ENCODE peak calls at places on chromosomes 4 and X, in four cellular contexts. A, P, K and R are unnamed samples.

GRCh38 chr4:152047451-152047850 is 286.6 kb upstream of the GATB start:
- DNase-seq in A (no peak), P (no peak), K (no peak), R (no peak)

GRCh38 chr4:92235741-92236140 is 68.0 kb upstream of the GRID2 start:
- DNase-seq in A (no peak), K (no peak), P (no peak), R (no peak)

GRCh38 chr4:159398236-159398638 is 295.4 kb downstream of the RAPGEF2 start:
- DNase-seq in A (no peak), K (no peak), P (no peak), R (no peak)

GRCh38 chr4:186942745-186943606 is 219.3 kb upstream of the FAT1 start:
- DNase-seq in K (peak), A (no peak), P (no peak), R (peak)

GRCh38 chrX:22220941-22221340 is 51.8 kb upstream of the CBLL2 start:
- DNase-seq in K (no peak), P (no peak), A (no peak), R (no peak)

GRCh38 chr4:621296-622070 is 3.9 kb upstream of the PDE6B start:
- DNase-seq in K (no peak), P (peak), A (no peak), R (no peak)

GRCh38 chrX:22952011-22952410 is 47.7 kb upstream of the DDX53 start:
- DNase-seq in A (no peak), K (no peak), P (no peak), R (no peak)

GRCh38 chr4:48243897-48244296 is 25.7 kb downstream of the TEC start:
- DNase-seq in A (no peak), K (no peak), P (no peak), R (no peak)

GRCh38 chrX:82134378-82134777 is 932.5 kb downstream of the SH3BGRL start:
- DNase-seq in P (no peak), K (no peak), A (no peak), R (no peak)

GRCh38 chr4:76772498-76773106 is 125.3 kb downstream of the SOWAHB start:
- DNase-seq in K (no peak), P (no peak), A (no peak), R (no peak)

GRCh38 chrX:153865685-153866084 is 20.3 kb downstream of the L1CAM start:
- DNase-seq in P (no peak), A (no peak), K (no peak), R (no peak)

GRCh38 chr4:112147697-112148096 is 2.4 kb downstream of the FAM241A start:
- DNase-seq in P (no peak), A (no peak), K (no peak), R (no peak)

GRCh38 chr4:122099896-122100295 is 52.2 kb upstream of the BLTP1 start:
- DNase-seq in K (no peak), A (no peak), P (no peak), R (no peak)

GRCh38 chrX:18654873-18655836 is 16.8 kb downstream of the RS1 start:
- DNase-seq in K (no peak), A (no peak), P (no peak), R (no peak)

GRCh38 chr4:7719354-7720174 is 220.1 kb downstream of the AFAP1 start:
- DNase-seq in K (peak), P (no peak), A (peak), R (no peak)

GRCh38 chr4:15234585-15235126 is 193.2 kb upstream of the C1QTNF7 start:
- DNase-seq in K (no peak), A (no peak), P (no peak), R (no peak)

GRCh38 chr4:30716158-30716557 is 4.0 kb upstream of the PCDH7 start:
- DNase-seq in A (no peak), P (no peak), K (no peak), R (no peak)

GRCh38 chr4:81030617-81031388 is at the start of gene BMP3:
- DNase-seq in P (no peak), K (peak), A (peak), R (peak)

GRCh38 chr4:147362868-147363440 is 117.9 kb upstream of the EDNRA start:
- DNase-seq in P (no peak), K (peak), A (peak), R (peak)

GRCh38 chr4:8652181-8653078 is 59.9 kb downstream of the CPZ start:
- DNase-seq in P (no peak), A (no peak), K (no peak), R (peak)

GRCh38 chr4:166481014-166481507 is 608.0 kb downstream of the TLL1 start:
- DNase-seq in P (no peak), K (no peak), A (no peak), R (no peak)

GRCh38 chr4:89298788-89299152 is 8.8 kb downstream of the GPRIN3 start:
- DNase-seq in K (no peak), P (no peak), A (no peak), R (no peak)

GRCh38 chr4:103673983-103674382 is 45.8 kb downstream of the TACR3 start:
- DNase-seq in A (no peak), P (no peak), K (no peak), R (no peak)

GRCh38 chr4:3660086-3660927 is 105.9 kb upstream of the ADRA2C start:
- DNase-seq in A (no peak), K (no peak), P (no peak), R (no peak)

GRCh38 chrX:80810365-80810978 is 795 bp upstream of the BRWD3 start:
- DNase-seq in K (no peak), P (no peak), A (no peak), R (no peak)

GRCh38 chr4:88286897-88287296 is 2.5 kb upstream of the PPM1K start:
- DNase-seq in P (no peak), K (no peak), A (no peak), R (no peak)

GRCh38 chr4:128288689-128289106 is 1.1 kb upstream of the PGRMC2 start:
- DNase-seq in P (no peak), K (no peak), A (peak), R (no peak)

GRCh38 chrX:13533726-13534125 is 35.7 kb upstream of the EGFL6 start:
- DNase-seq in P (no peak), A (no peak), K (no peak), R (no peak)

DNA sequence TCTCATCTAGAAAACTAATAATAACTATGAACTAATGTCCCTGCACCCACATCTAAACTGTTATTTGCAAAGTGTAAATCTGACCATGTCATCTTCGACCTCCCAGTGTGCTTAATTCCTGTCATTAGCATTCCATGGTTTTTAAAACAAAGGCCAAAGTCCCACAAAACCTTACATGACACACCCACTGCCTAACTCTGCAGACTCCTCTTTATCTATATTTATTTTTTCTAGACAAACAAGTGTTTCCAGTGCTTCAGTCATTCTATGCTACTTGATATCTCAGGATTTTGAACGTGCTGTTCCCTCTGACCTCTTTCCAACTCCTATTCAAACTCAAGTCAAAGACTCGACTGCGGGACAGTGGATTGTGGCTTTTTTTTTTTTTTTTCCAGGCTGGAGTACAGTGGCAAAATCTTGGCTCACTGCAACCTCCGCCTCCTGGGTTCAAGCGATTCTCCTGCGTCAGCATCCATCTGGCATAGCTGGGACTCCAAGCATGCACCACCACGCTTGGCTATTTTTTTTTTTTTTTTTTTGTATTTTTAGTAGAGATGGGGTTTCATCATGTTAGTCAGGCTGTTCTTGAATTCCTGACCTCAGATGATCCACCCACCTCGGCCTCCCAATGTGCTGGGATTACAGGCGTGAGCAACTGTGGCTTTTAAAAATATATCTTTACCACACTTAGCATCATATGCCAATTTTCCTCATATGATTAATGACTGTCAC is 1511.0 kb downstream of the ARAP2 start:
- DNase-seq in A (no peak), P (no peak), K (no peak), R (no peak)
- TF ChIP-seq EP300 in A (no peak), P (no peak), K (no peak), R (no peak)

GRCh38 chr4:99202094-99202493 is 17.0 kb downstream of the ADH6 start:
- DNase-seq in K (no peak), A (no peak), P (no peak), R (no peak)
- H3K27ac ChIP-seq in K (peak), A (peak), P (peak), R (peak)

GRCh38 chrX:149827254-149827653 is 45.5 kb downstream of the MAGEA9 start:
- DNase-seq in P (no peak), A (no peak), K (no peak), R (no peak)
- H3K4me3 ChIP-seq in P (no peak), A (no peak), K (no peak), R (no peak)

DNA sequence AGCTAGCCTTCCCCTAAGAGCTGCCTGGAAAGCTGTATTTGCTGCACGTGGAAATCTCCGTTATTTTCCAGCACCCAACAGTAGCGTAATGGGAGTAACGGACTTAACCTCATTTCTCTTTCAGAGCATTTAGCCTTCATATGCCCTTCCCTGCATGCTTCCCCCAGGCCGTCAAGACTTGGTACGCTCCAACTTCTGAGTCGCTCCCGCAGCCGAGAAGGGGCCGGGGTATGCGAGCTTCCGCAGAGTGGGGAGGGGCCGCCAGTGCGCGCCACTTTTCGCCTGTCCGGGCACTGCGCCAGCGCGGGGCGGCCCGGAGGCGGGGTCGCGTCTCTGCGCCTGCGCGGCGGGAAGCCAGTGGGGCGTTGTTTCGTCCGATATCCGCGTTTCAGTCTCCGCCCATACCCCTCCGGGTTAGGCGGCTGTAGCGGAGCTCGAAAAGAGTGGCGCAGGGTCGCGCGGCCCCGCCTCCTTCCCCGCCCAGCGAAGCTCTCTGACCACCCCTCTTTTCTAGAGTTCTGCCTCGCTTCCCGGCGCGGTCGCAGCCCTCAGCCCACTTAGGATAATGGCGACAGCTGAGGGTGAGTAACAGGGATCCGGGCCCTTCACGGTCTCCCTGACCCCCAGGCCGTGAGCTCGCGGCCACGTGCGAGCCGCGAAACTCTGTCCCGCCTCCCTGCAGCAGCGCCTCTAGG is at the start of gene PAICS:
- DNase-seq in A (peak), P (peak), K (peak), R (peak)
- TF ChIP-seq EP300 in A (no peak), P (no peak), K (no peak), R (no peak)

GRCh38 chr4:26208237-26208985 is 112.4 kb upstream of the RBPJ start:
- DNase-seq in P (no peak), A (no peak), K (no peak), R (no peak)
- H3K27ac ChIP-seq in P (no peak), A (no peak), K (no peak), R (no peak)

DNA sequence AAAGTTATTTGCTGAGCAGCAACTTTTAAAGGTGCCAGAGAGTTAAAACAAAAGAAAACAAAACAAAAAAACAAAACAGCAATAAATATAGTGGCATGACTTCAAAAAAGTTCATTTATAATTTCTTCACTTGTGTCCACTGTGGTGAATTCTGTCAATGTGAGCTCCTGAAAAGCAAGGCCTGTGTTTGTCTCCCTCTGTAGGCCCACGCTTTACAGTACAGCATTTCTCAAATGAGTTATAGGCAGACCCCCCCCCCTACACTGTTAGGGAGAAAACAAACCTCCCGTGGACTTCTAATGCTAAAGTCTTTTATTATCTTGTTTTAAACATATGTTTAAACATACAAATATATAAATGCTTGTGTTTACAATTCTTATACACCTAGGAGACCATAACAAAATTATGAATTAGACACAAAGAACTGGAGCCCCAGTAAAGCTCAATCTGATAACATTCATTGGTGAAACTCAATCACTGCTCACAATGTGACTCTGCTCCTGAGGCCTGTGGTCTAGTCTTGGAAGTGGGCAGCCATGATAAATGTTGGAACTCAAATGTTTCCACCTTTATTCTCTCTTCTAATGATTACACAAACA is 47.0 kb upstream of the SCOC start:
- DNase-seq in A (peak), K (no peak), P (no peak), R (no peak)
- H3K4me3 ChIP-seq in A (no peak), K (no peak), P (no peak), R (no peak)

DNA sequence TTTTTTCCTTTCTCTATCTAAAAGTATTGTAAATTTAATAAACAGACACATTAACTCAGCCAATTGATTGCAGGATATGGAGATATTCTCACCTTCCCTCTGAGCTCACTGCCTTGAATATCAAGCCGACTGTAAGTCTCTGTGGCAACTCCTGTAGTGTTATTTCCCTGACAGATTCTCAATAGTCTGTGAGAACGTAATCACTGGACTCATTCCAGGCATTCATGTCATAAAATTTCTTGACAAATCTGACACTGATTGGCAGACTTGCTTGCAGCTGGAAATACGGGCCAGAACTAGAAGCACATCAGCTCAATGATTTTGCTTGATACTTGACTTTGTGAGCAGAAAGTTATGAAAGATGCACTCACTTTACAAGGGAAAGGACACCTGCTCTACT is 29.6 kb downstream of the FAM47B start:
- DNase-seq in K (no peak), A (no peak), P (no peak), R (no peak)
- TF ChIP-seq EP300 in K (no peak), A (no peak), P (no peak), R (no peak)

DNA sequence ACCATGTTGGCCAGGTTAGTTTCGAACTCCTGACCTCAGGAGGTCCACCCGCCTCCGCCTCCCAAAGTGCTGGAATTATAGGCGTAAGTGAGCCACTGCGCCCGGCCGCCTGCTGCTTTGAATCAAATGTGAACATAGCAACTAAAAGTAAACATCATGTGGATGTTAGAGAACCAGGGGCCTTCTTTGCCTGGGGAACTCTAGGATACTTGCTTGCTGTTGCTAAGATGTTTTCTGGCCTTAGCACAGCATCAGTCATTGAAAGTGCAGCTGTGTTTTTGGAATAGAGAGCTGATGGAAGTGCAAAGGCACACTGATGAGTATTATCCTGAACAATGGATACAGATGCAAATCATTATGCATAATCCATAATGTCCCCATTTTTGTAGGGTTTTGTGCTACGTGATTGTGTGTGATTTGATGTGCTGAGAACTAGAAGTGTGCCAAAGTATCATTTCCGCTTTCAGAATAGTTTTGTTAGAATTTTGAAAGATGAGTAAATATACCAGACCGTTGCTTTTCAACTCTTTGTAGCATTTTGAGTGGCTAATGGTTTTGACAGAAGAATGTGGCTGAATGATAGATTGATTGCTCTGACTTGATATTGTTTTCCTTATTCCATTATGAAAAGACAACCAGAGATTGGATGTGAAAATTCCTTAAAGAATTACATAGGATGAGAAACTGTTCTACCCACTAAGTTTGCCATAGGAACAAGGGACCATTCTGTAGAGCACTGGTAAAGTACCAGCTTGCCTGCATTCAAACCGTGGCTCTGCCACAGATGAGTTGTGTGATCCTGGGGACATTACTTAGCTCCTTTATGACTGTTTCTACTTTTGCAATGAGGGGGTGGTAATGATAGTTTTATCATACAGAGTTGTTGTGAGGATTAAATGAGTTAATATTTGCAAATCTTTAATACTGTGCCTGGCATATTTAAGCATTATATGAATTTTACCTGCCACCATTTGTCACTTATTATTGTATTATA is 74.7 kb downstream of the REPS2 start:
- DNase-seq in K (no peak), A (no peak), P (no peak), R (peak)
- H3K27ac ChIP-seq in K (no peak), A (no peak), P (no peak), R (peak)

GRCh38 chr4:140037353-140038030 is 116.5 kb downstream of the MAML3 start:
- DNase-seq in P (no peak), K (no peak), A (no peak), R (no peak)
- H3K4me3 ChIP-seq in P (no peak), K (no peak), A (no peak), R (no peak)